ENCODE peak calls at places on chromosomes 11 and 22, in nine cellular contexts. N, L, F, W, H, S, Q, U and T are unnamed samples.

GRCh38 chr11:121687961-121688566 is 235.3 kb upstream of the SORL1-AS1 start:
- DNase-seq in N (no peak), L (no peak), F (no peak), W (peak; percentile 35), H (no peak), S (no peak), Q (no peak), U (peak; percentile 70), T (no peak)

GRCh38 chr11:73980001-73980960 is 2.4 kb downstream of the UCP2 start:
- DNase-seq in N (no peak), L (peak; percentile 26), F (peak; percentile 34), W (no peak), H (no peak), S (peak; percentile 22), Q (no peak), U (no peak), T (peak; percentile 42)

GRCh38 chr11:47393163-47394049 is 15.0 kb upstream of the SLC39A13 start:
- DNase-seq in N (no peak), L (no peak), F (peak; percentile 51), W (peak; percentile 37), H (no peak), S (no peak), Q (no peak), U (peak; percentile 35), T (no peak)

GRCh38 chr11:72781313-72782080 is 12.3 kb downstream of the STARD10 start:
- DNase-seq in N (peak; percentile 77), L (no peak), F (peak; percentile 64), W (no peak), H (no peak), S (no peak), Q (peak; percentile 80), U (peak; percentile 67), T (peak; percentile 73)

GRCh38 chr22:21837184-21837979 is 30.1 kb downstream of the MAPK1 start:
- DNase-seq in N (peak; percentile 9), L (peak; percentile 85), F (no peak), W (peak; percentile 86), H (peak; percentile 30), S (peak; percentile 42), Q (peak; percentile 33), U (peak; percentile 62), T (no peak)

GRCh38 chr11:115939104-115939503 is 434.9 kb upstream of the CADM1 start:
- DNase-seq in N (no peak), L (no peak), F (no peak), W (peak; percentile 12), H (no peak), S (no peak), Q (no peak), U (peak; percentile 12), T (no peak)

GRCh38 chr22:47210686-47211085 is 448.2 kb downstream of the TBC1D22A start:
- DNase-seq in N (no peak), L (no peak), F (no peak), W (no peak), H (no peak), S (no peak), Q (no peak), U (no peak), T (no peak)

GRCh38 chr11:65982824-65983588 is 19.0 kb downstream of the EIF1AD start:
- DNase-seq in N (no peak), L (no peak), F (no peak), W (no peak), H (no peak), S (no peak), Q (no peak), U (no peak), T (no peak)

GRCh38 chr11:34654491-34655334 is 33.8 kb downstream of the EHF start:
- DNase-seq in N (peak; percentile 71), L (peak; percentile 71), F (peak; percentile 83), W (peak; percentile 85), H (no peak), S (no peak), Q (peak; percentile 78), U (no peak), T (peak; percentile 36)

GRCh38 chr11:77127969-77128691 is at the start of gene MYO7A:
- DNase-seq in N (no peak), L (no peak), F (peak; percentile 92), W (peak; percentile 55), H (no peak), S (peak; percentile 74), Q (peak; percentile 99), U (peak; percentile 93), T (peak; percentile 31)

GRCh38 chr11:13080861-13081260 is 71.7 kb downstream of the RASSF10 start:
- DNase-seq in N (no peak), L (no peak), F (no peak), W (no peak), H (no peak), S (no peak), Q (no peak), U (no peak), T (no peak)

GRCh38 chr11:104060004-104060403 is 23.6 kb downstream of the DDI1 start:
- DNase-seq in N (no peak), L (peak; percentile 30), F (no peak), W (peak; percentile 28), H (no peak), S (no peak), Q (no peak), U (no peak), T (no peak)

GRCh38 chr11:76648929-76649328 is 21.6 kb downstream of the LRRC32 start:
- DNase-seq in N (no peak), L (no peak), F (no peak), W (peak; percentile 58), H (no peak), S (no peak), Q (no peak), U (no peak), T (no peak)

GRCh38 chr11:64936539-64936938 is 846 bp upstream of the GPHA2 start:
- DNase-seq in N (no peak), L (no peak), F (no peak), W (no peak), H (no peak), S (no peak), Q (no peak), U (no peak), T (no peak)

GRCh38 chr11:103338621-103339484 is 229.6 kb downstream of the DYNC2H1 start:
- DNase-seq in N (no peak), L (no peak), F (no peak), W (peak; percentile 53), H (no peak), S (no peak), Q (peak; percentile 79), U (no peak), T (peak; percentile 34)

GRCh38 chr22:20066617-20067383 is 13.2 kb upstream of the DGCR8 start:
- DNase-seq in N (no peak), L (no peak), F (no peak), W (no peak), H (no peak), S (no peak), Q (no peak), U (no peak), T (no peak)

GRCh38 chr11:102046841-102047240 is 396 bp upstream of the CFAP300 start:
- DNase-seq in N (no peak), L (no peak), F (no peak), W (peak; percentile 21), H (no peak), S (no peak), Q (no peak), U (no peak), T (no peak)
- H3K4me3 ChIP-seq in N (peak overlapping the region; percentile 78), L (peak overlapping the region; percentile 72), F (peak overlapping the region; percentile 35), W (peak overlapping the region; percentile 67), H (peak overlapping the region; percentile 62), S (peak overlapping the region; percentile 56), Q (peak overlapping the region; percentile 66), U (peak overlapping the region; percentile 35), T (peak overlapping the region; percentile 14)

DNA sequence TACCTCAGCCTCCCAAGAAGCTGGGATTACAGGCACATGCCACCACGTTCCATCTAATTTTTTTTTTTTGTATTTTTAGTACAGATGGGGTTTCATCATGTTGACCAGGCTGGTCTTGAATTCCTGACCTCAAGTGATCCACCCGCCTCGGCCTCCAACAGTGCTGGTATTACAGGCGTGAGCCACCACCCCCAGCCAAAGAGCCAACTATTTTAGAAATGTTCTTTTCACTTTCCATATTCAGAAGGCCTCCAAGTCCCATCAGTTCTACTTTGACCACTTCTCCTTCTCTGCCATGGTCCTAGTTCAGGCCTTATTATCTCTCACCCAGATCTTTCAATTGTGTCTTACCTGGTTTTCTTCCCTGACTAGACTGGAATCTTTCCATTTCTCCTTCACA is 48.2 kb downstream of the CCDC83 start:
- DNase-seq in N (no peak), L (no peak), F (no peak), W (no peak), H (no peak), S (no peak), Q (no peak), U (no peak), T (no peak)
- H3K4me3 ChIP-seq in N (no peak overlapping the region), L (no peak overlapping the region), F (no peak overlapping the region), W (no peak overlapping the region), H (no peak overlapping the region), S (no peak overlapping the region), Q (no peak overlapping the region), U (no peak overlapping the region), T (no peak overlapping the region)

DNA sequence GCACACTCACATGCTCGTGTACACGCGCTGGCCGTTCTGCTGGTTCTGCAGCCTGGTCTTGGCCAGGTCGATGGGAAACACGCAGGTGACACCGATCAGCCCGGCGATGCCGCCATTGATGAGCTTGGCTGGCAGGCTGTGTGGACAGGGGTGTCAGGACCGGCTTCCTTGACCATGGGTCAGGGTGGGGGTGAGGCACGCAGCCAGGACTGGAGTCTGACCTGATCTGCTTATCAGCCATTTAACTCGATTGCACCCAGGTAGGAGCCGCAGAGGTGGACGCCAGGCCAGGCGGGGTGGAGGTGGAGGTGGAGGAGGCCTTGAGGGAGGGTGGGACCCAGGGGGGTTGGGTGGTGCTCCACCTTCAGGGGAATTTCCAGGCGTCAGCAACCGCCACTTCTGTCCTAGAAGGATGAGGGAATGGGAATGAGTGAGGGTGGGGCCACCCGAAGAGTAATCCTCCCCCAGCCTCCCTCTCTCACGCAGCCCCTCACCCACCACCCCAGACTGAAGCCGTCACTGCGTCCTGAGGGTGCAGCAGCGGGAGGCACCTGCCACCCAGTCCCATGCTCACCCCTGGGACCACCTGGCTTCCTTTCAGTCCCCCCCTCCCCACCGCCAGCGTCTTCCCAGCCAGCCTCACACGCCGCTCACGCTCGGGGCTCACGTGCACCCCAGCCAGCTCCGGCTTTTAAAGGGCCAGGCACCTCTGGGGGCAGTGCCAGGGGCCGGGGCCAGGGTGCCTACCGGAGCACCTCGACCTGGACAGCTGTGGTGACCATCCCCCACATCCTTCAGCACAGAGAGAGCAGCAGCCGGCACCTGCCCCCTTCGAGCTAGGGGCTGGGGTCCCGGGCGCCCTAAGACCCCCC is 3.1 kb downstream of the SLC25A22 start:
- DNase-seq in N (no peak), L (no peak), F (no peak), W (no peak), H (no peak), S (no peak), Q (no peak), U (no peak), T (no peak)
- H3K4me3 ChIP-seq in N (no peak overlapping the region), L (peak overlapping the region; percentile 93), F (peak overlapping the region; percentile 73), W (peak overlapping the region; percentile 76), H (peak overlapping the region; percentile 63), S (peak overlapping the region; percentile 85), Q (no peak overlapping the region), U (no peak overlapping the region), T (no peak overlapping the region)

GRCh38 chr11:1832989-1833365 is 1.8 kb upstream of the SYT8 start:
- DNase-seq in N (no peak), L (no peak), F (peak; percentile 30), W (no peak), H (no peak), S (no peak), Q (no peak), U (no peak), T (no peak)
- H3K4me3 ChIP-seq in N (no peak overlapping the region), L (no peak overlapping the region), F (no peak overlapping the region), W (no peak overlapping the region), H (no peak overlapping the region), S (peak overlapping the region; percentile 35), Q (no peak overlapping the region), U (no peak overlapping the region), T (no peak overlapping the region)

GRCh38 chr22:34225278-34225677 is 305.0 kb upstream of the LARGE1 start:
- DNase-seq in N (no peak), L (no peak), F (no peak), W (no peak), H (no peak), S (no peak), Q (no peak), U (peak; percentile 22), T (no peak)
- H3K4me3 ChIP-seq in N (no peak overlapping the region), L (no peak overlapping the region), F (no peak overlapping the region), W (no peak overlapping the region), H (no peak overlapping the region), S (no peak overlapping the region), Q (no peak overlapping the region), U (no peak overlapping the region), T (no peak overlapping the region)